ENCODE peak calls at places on chromosomes 4 and X, in four cellular contexts. One of them, this sample, is unnamed.

GRCh38 chr4:41573458-41574129 is 35.6 kb downstream of the LIMCH1 start:
- DNase-seq in iris pigment epithelial cell: peak
- DNase-seq in HepG2: no peak
- DNase-seq in iPS-NIHi11: no peak
- DNase-seq in this sample: no peak

GRCh38 chr4:10175626-10176025 is 59.0 kb upstream of the WDR1 start:
- DNase-seq in iris pigment epithelial cell: peak
- DNase-seq in HepG2: no peak
- DNase-seq in iPS-NIHi11: no peak
- DNase-seq in this sample: no peak

GRCh38 chr4:173700650-173701049 is 170.6 kb upstream of the HAND2 start:
- DNase-seq in iris pigment epithelial cell: no peak
- DNase-seq in HepG2: no peak
- DNase-seq in iPS-NIHi11: no peak
- DNase-seq in this sample: no peak

GRCh38 chr4:88962430-88962829 is 94.6 kb downstream of the FAM13A start:
- DNase-seq in iris pigment epithelial cell: no peak
- DNase-seq in HepG2: no peak
- DNase-seq in iPS-NIHi11: no peak
- DNase-seq in this sample: no peak

GRCh38 chr4:26171953-26172352 is 148.9 kb upstream of the RBPJ start:
- DNase-seq in iris pigment epithelial cell: peak
- DNase-seq in HepG2: no peak
- DNase-seq in iPS-NIHi11: no peak
- DNase-seq in this sample: no peak

GRCh38 chr4:15725608-15726007 is 22.7 kb downstream of the BST1 start:
- DNase-seq in iris pigment epithelial cell: peak
- DNase-seq in HepG2: no peak
- DNase-seq in iPS-NIHi11: no peak
- DNase-seq in this sample: no peak

GRCh38 chr4:148778980-148779675 is 336.9 kb upstream of the NR3C2 start:
- DNase-seq in iris pigment epithelial cell: no peak
- DNase-seq in HepG2: no peak
- DNase-seq in iPS-NIHi11: no peak
- DNase-seq in this sample: no peak

GRCh38 chr4:91284480-91284879 is 1019.3 kb upstream of the GRID2 start:
- DNase-seq in iris pigment epithelial cell: no peak
- DNase-seq in HepG2: no peak
- DNase-seq in iPS-NIHi11: no peak
- DNase-seq in this sample: no peak

GRCh38 chr4:12724520-12724919 is 759.6 kb downstream of the RAB28 start:
- DNase-seq in iris pigment epithelial cell: peak
- DNase-seq in HepG2: peak
- DNase-seq in iPS-NIHi11: no peak
- DNase-seq in this sample: no peak

GRCh38 chr4:9691221-9692065 is 90.0 kb upstream of the DRD5 start:
- DNase-seq in iris pigment epithelial cell: peak
- DNase-seq in HepG2: peak
- DNase-seq in iPS-NIHi11: peak
- DNase-seq in this sample: peak

GRCh38 chr4:74376888-74377483 is 12.0 kb downstream of the EREG start:
- DNase-seq in iris pigment epithelial cell: peak
- DNase-seq in HepG2: peak
- DNase-seq in iPS-NIHi11: peak
- DNase-seq in this sample: peak

GRCh38 chrX:21745756-21746155 is 12.2 kb downstream of the SMPX start:
- DNase-seq in iris pigment epithelial cell: peak
- DNase-seq in HepG2: no peak
- DNase-seq in iPS-NIHi11: no peak
- DNase-seq in this sample: no peak

GRCh38 chrX:149370097-149370496 is 135.0 kb downstream of the IDS start:
- DNase-seq in iris pigment epithelial cell: peak
- DNase-seq in HepG2: no peak
- DNase-seq in iPS-NIHi11: no peak
- DNase-seq in this sample: no peak

GRCh38 chrX:134803060-134803459 is 144.8 kb upstream of the PLAC1 start:
- DNase-seq in iris pigment epithelial cell: no peak
- DNase-seq in HepG2: peak
- DNase-seq in iPS-NIHi11: no peak
- DNase-seq in this sample: no peak

GRCh38 chr4:124454772-124455270 is 257.7 kb downstream of the ANKRD50 start:
- DNase-seq in iris pigment epithelial cell: no peak
- DNase-seq in HepG2: no peak
- DNase-seq in iPS-NIHi11: no peak
- DNase-seq in this sample: no peak

GRCh38 chrX:71269801-71270395 is 13.5 kb upstream of the NONO start:
- DNase-seq in iris pigment epithelial cell: no peak
- DNase-seq in HepG2: no peak
- DNase-seq in iPS-NIHi11: no peak
- DNase-seq in this sample: no peak

GRCh38 chr4:54940996-54941395 is 184.4 kb downstream of the KDR start:
- DNase-seq in iris pigment epithelial cell: no peak
- DNase-seq in HepG2: no peak
- DNase-seq in iPS-NIHi11: no peak
- DNase-seq in this sample: no peak

GRCh38 chr4:158814636-158815035 is 45.8 kb downstream of the FNIP2 start:
- DNase-seq in iris pigment epithelial cell: peak
- DNase-seq in HepG2: no peak
- DNase-seq in iPS-NIHi11: no peak
- DNase-seq in this sample: no peak

GRCh38 chr4:140163029-140163810 is 9.2 kb upstream of the MAML3 start:
- DNase-seq in iris pigment epithelial cell: peak
- DNase-seq in HepG2: no peak
- DNase-seq in iPS-NIHi11: no peak
- DNase-seq in this sample: no peak

GRCh38 chr4:41957634-41958033 is 22.4 kb downstream of the TMEM33 start:
- DNase-seq in iris pigment epithelial cell: peak
- DNase-seq in HepG2: peak
- DNase-seq in iPS-NIHi11: peak
- DNase-seq in this sample: no peak

GRCh38 chr4:75715105-75715799 is 9.1 kb upstream of the USO1 start:
- DNase-seq in iris pigment epithelial cell: peak
- DNase-seq in HepG2: no peak
- DNase-seq in iPS-NIHi11: no peak
- DNase-seq in this sample: no peak

GRCh38 chr4:20376070-20376469 is 124.4 kb downstream of the SLIT2 start:
- DNase-seq in iris pigment epithelial cell: no peak
- DNase-seq in HepG2: no peak
- DNase-seq in iPS-NIHi11: no peak
- DNase-seq in this sample: no peak

GRCh38 chr4:926538-926937 is 5.6 kb downstream of the GAK start:
- DNase-seq in iris pigment epithelial cell: no peak
- DNase-seq in HepG2: peak
- DNase-seq in iPS-NIHi11: peak
- DNase-seq in this sample: no peak

GRCh38 chr4:158111241-158111640 is 61.6 kb downstream of the GASK1B start:
- DNase-seq in iris pigment epithelial cell: peak
- DNase-seq in HepG2: no peak
- DNase-seq in iPS-NIHi11: no peak
- DNase-seq in this sample: no peak

GRCh38 chr4:4869731-4870483 is 10.4 kb downstream of the MSX1 start:
- DNase-seq in iris pigment epithelial cell: no peak
- DNase-seq in HepG2: no peak
- DNase-seq in iPS-NIHi11: no peak
- DNase-seq in this sample: no peak

GRCh38 chr4:114320126-114320525 is 278.5 kb upstream of the UGT8 start:
- DNase-seq in iris pigment epithelial cell: no peak
- DNase-seq in HepG2: no peak
- DNase-seq in iPS-NIHi11: no peak
- DNase-seq in this sample: no peak

GRCh38 chr4:162634390-162634789 is 470.6 kb upstream of the FSTL5 start:
- DNase-seq in iris pigment epithelial cell: no peak
- DNase-seq in HepG2: no peak
- DNase-seq in iPS-NIHi11: no peak
- DNase-seq in this sample: no peak

GRCh38 chr4:102500371-102501175 is 586 bp upstream of the NFKB1 start:
- DNase-seq in iris pigment epithelial cell: peak
- DNase-seq in HepG2: peak
- DNase-seq in iPS-NIHi11: no peak
- DNase-seq in this sample: peak

GRCh38 chrX:103310592-103311400 is at the start of gene BEX2:
- DNase-seq in iris pigment epithelial cell: peak
- DNase-seq in HepG2: no peak
- DNase-seq in iPS-NIHi11: peak
- DNase-seq in this sample: peak

GRCh38 chrX:71372388-71372787 is 6.2 kb downstream of the TAF1 start:
- DNase-seq in iris pigment epithelial cell: no peak
- DNase-seq in HepG2: no peak
- DNase-seq in iPS-NIHi11: no peak
- DNase-seq in this sample: no peak

GRCh38 chrX:57985951-57986350 is 75.7 kb upstream of the ZXDA start:
- DNase-seq in iris pigment epithelial cell: no peak
- DNase-seq in HepG2: no peak
- DNase-seq in iPS-NIHi11: no peak
- DNase-seq in this sample: no peak

GRCh38 chrX:7074908-7075204 is 72.7 kb upstream of the STS start:
- DNase-seq in iris pigment epithelial cell: no peak
- DNase-seq in HepG2: no peak
- DNase-seq in iPS-NIHi11: no peak
- DNase-seq in this sample: no peak

GRCh38 chr4:107800058-107800457 is 24.7 kb upstream of the SGMS2 start:
- DNase-seq in iris pigment epithelial cell: no peak
- DNase-seq in HepG2: no peak
- DNase-seq in iPS-NIHi11: no peak
- DNase-seq in this sample: no peak